ENCODE peak calls at places on chromosomes 4 and X, in four cellular contexts. F is NCI-H1105, U is fibroblast of mammary gland, B is T-helper 9 cell. W is an unnamed sample.

GRCh38 chr4:3439391-3439790 is 2.4 kb upstream of the HGFAC start:
- DNase-seq in U (no peak), F (no peak), B (no peak), W (no peak)

GRCh38 chr4:26885912-26886274 is 25.3 kb downstream of the STIM2 start:
- DNase-seq in F (no peak), U (no peak), B (no peak), W (no peak)

GRCh38 chr4:173145111-173145510 is 23.5 kb upstream of the GALNT7 start:
- DNase-seq in B (no peak), U (no peak), F (no peak), W (no peak)

GRCh38 chr4:152996101-152996500 is 60.0 kb downstream of the FHDC1 start:
- DNase-seq in F (no peak), B (no peak), U (no peak), W (no peak)

GRCh38 chr4:156437666-156438065 is 484.0 kb upstream of the CTSO start:
- DNase-seq in U (no peak), B (no peak), F (no peak), W (no peak)

GRCh38 chr4:185566425-185566824 is 31.1 kb upstream of the PDLIM3 start:
- DNase-seq in B (no peak), U (no peak), F (no peak), W (no peak)

GRCh38 chr4:55386073-55386472 is 9.7 kb upstream of the TMEM165 start:
- DNase-seq in B (no peak), U (peak), F (no peak), W (peak)

GRCh38 chr4:139735381-139736256 is 70.0 kb downstream of the MGST2 start:
- DNase-seq in B (no peak), F (no peak), U (peak), W (no peak)

GRCh38 chrX:10015711-10016515 is 48.8 kb downstream of the CLDN34 start:
- DNase-seq in B (no peak), U (no peak), F (no peak), W (no peak)